ENCODE peak calls at places on chromosomes 4 and X, in five cellular contexts. Z is fibroblast of mammary gland, Q is right lobe of liver, T is sigmoid colon, V is thyroid gland. W is an unnamed sample.

GRCh38 chrX:40094041-40094899 is 3.5 kb downstream of the BCOR start:
- DNase-seq in T (peak), Q (peak), Z (no peak), V (peak), W (peak)

GRCh38 chrX:150085881-150086280 is 147.6 kb upstream of the EOLA2 start:
- DNase-seq in Q (no peak), T (no peak), Z (peak), V (no peak), W (peak)

GRCh38 chr4:1994935-1995334 is 13.8 kb downstream of the NELFA start:
- DNase-seq in Q (no peak), Z (no peak), V (no peak), T (no peak), W (no peak)

GRCh38 chrX:104309169-104309568 is 54.4 kb upstream of the ESX1 start:
- DNase-seq in T (no peak), V (no peak), Z (no peak), Q (no peak), W (no peak)

GRCh38 chr4:15891312-15891711 is 47.2 kb downstream of the FGFBP1 start:
- DNase-seq in V (no peak), T (no peak), Z (no peak), Q (no peak), W (no peak)

GRCh38 chrX:133726211-133726630 is 259.2 kb downstream of the GPC3 start:
- DNase-seq in T (no peak), Q (no peak), Z (peak), V (no peak), W (peak)

GRCh38 chrX:39969099-39969825 is 128.5 kb downstream of the BCOR start:
- DNase-seq in Z (no peak), T (no peak), Q (no peak), V (no peak), W (no peak)

GRCh38 chr4:47434931-47435330 is 28.6 kb downstream of the COMMD8 start:
- DNase-seq in Z (no peak), T (no peak), V (no peak), Q (no peak), W (no peak)

GRCh38 chr4:8726344-8726851 is 133.8 kb downstream of the CPZ start:
- DNase-seq in Z (no peak), Q (peak), V (no peak), T (peak), W (no peak)

GRCh38 chr4:112141366-112142138 is 3.7 kb upstream of the FAM241A start:
- DNase-seq in Q (no peak), Z (no peak), T (no peak), V (no peak), W (peak)

GRCh38 chrX:18098704-18099103 is 122.0 kb downstream of the BEND2 start:
- DNase-seq in Z (no peak), Q (no peak), T (no peak), V (no peak), W (no peak)

GRCh38 chr4:113756005-113756410 is 5.5 kb downstream of the CAMK2D start:
- DNase-seq in T (no peak), Z (peak), V (no peak), Q (no peak), W (peak)

GRCh38 chr4:84937381-84937977 is 29.0 kb downstream of the WDFY3 start:
- DNase-seq in V (no peak), T (no peak), Z (no peak), Q (no peak), W (no peak)

GRCh38 chr4:10891866-10892265 is 207.3 kb upstream of the CLNK start:
- DNase-seq in Z (no peak), V (no peak), Q (no peak), T (no peak), W (no peak)

GRCh38 chrX:75045369-75045768 is 110.7 kb downstream of the ABCB7 start:
- DNase-seq in Q (no peak), V (no peak), T (no peak), Z (no peak), W (no peak)

GRCh38 chr4:159564615-159565014 is 461.7 kb downstream of the RAPGEF2 start:
- DNase-seq in Q (no peak), V (no peak), Z (no peak), T (no peak), W (no peak)

GRCh38 chrX:112826020-112826419 is 14.6 kb downstream of the AMOT start:
- DNase-seq in T (no peak), Z (peak), V (no peak), Q (no peak), W (no peak)

GRCh38 chr4:98908182-98908581 is 20.8 kb downstream of the EIF4E start:
- DNase-seq in V (no peak), Q (no peak), Z (peak), T (no peak), W (no peak)

GRCh38 chrX:44223150-44223549 is 120.3 kb downstream of the EFHC2 start:
- DNase-seq in Q (no peak), T (no peak), V (peak), Z (peak), W (peak)

GRCh38 chrX:68719181-68719903 is 71.9 kb downstream of the STARD8 start:
- DNase-seq in Z (no peak), V (no peak), T (peak), Q (peak), W (no peak)

GRCh38 chrX:103215768-103216085 is 819 bp downstream of the BEX4 start:
- DNase-seq in T (no peak), Q (no peak), V (peak), Z (no peak), W (peak)

GRCh38 chr4:87150498-87151261 is 69.7 kb downstream of the KLHL8 start:
- DNase-seq in V (peak), T (no peak), Z (peak), Q (no peak), W (peak)

DNA sequence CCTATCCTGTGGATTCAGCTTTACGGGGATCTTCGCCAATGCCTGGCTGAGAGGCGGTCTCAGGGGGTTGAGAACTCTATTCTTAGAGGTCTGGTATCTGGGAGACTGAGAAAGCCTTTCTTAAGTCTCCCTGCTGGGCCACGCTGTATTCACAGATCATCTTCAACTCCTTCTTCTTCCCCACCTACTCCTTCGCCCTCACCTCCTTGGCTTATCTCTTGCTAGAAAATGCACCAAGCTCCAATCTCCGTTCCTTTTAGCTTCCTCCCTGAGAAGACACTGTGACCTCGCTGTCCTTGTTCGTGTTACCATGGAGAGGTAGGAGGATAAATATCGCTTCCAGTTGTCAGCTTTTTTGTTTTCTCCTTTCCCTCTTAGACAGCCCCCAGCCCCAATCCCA is 450 bp upstream of the KLF8 start:
- DNase-seq in Z (no peak), T (no peak), Q (no peak), V (no peak), W (no peak)
- H3K4me3 ChIP-seq in Z (no peak), T (peak), Q (peak), V (peak), W (no peak)

DNA sequence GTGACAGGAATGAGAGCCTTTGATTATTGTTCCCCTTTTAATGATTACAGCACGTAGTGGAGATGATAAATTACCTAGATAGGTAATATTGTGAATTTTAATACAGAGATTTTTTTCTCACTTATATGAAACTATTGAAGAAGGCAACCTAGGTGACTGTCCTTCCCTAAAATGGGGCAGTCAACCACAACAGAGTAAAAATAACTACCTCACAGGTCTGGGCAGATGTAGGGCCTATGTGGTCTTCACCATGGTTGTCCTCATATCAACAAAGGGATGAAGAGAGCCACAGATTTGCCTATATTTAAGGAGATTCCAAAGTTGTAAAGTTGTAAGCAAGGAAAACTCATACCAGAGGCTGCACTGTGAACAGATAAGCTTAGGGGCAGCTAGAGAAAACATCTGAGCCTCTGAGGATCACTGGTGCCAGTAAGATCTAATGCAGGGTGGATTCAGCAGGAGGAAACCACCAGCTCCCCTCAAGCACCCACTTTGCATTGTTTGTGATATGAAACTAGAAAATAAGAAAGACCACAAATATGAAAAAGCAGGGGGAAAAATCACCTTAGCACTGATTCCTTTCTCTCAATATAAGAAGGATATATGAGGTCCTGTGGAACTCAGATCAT is 547.9 kb upstream of the GALNTL6 start:
- DNase-seq in T (no peak), V (no peak), Q (no peak), Z (no peak), W (no peak)
- TF ChIP-seq CTCF in T (no peak), V (no peak), Q (no peak), Z (no peak), W (no peak)

GRCh38 chr4:182346675-182347375 is 103.6 kb downstream of the TENM3 start:
- DNase-seq in Q (peak), T (no peak), V (no peak), Z (no peak), W (no peak)
- H3K4me3 ChIP-seq in Q (peak), T (no peak), V (no peak), Z (no peak), W (no peak)

GRCh38 chr4:3340038-3340702 is 47.3 kb downstream of the RGS12 start:
- DNase-seq in T (no peak), V (no peak), Q (no peak), Z (no peak), W (no peak)

GRCh38 chr4:3341760-3342159 is 48.9 kb downstream of the RGS12 start:
- DNase-seq in V (no peak), Z (no peak), Q (no peak), T (no peak), W (no peak)

GRCh38 chr4:3342182-3342854 is 49.5 kb downstream of the RGS12 start:
- DNase-seq in Z (peak), V (no peak), T (no peak), Q (no peak), W (peak)

GRCh38 chr4:3339566-3339965 is 46.7 kb downstream of the RGS12 start:
- DNase-seq in T (no peak), Z (no peak), Q (no peak), V (no peak), W (no peak)

GRCh38 chr4:3340703-3341088 is 47.9 kb downstream of the RGS12 start:
- DNase-seq in Z (no peak), T (no peak), V (peak), Q (peak), W (no peak)
- TF ChIP-seq CTCF in Z (no peak), T (no peak), V (peak), Q (peak), W (no peak)

GRCh38 chrX:24148118-24148517 is 1.4 kb upstream of the ZFX start:
- DNase-seq in Q (no peak), Z (no peak), T (no peak), V (no peak), W (no peak)
- H3K4me3 ChIP-seq in Q (peak), Z (no peak), T (peak), V (peak), W (peak)